ENCODE peak calls at places on chromosomes 2 and 18, in five cellular contexts. One of them, this sample, is unnamed.

GRCh38 chr18:26511339-26512071 is 36.8 kb downstream of the KCTD1 start:
- DNase-seq in coronary artery: no peak
- DNase-seq in cardiac fibroblast: no peak
- DNase-seq in neuronal stem cell: no peak
- DNase-seq in adrenal gland: no peak
- DNase-seq in this sample: no peak

GRCh38 chr2:193847140-193847539 is 1652.4 kb upstream of the TMEFF2 start:
- DNase-seq in coronary artery: no peak
- DNase-seq in adrenal gland: no peak
- DNase-seq in cardiac fibroblast: peak; percentile 94
- DNase-seq in neuronal stem cell: no peak
- DNase-seq in this sample: peak; percentile 47

GRCh38 chr2:153196378-153197058 is 282.0 kb downstream of the RPRM start:
- DNase-seq in cardiac fibroblast: no peak
- DNase-seq in coronary artery: no peak
- DNase-seq in adrenal gland: no peak
- DNase-seq in neuronal stem cell: no peak
- DNase-seq in this sample: no peak

GRCh38 chr2:5981241-5982055 is 289.3 kb downstream of the SOX11 start:
- DNase-seq in coronary artery: no peak
- DNase-seq in cardiac fibroblast: no peak
- DNase-seq in neuronal stem cell: peak; percentile 45
- DNase-seq in adrenal gland: no peak
- DNase-seq in this sample: peak; percentile 13

GRCh38 chr2:20424300-20425290 is 22.3 kb upstream of the RHOB start:
- DNase-seq in adrenal gland: peak; percentile 75
- DNase-seq in neuronal stem cell: no peak
- DNase-seq in coronary artery: peak; percentile 76
- DNase-seq in cardiac fibroblast: peak; percentile 92
- DNase-seq in this sample: peak; percentile 84

GRCh38 chr2:151904807-151905206 is 76.6 kb upstream of the ARL5A start:
- DNase-seq in neuronal stem cell: no peak
- DNase-seq in cardiac fibroblast: no peak
- DNase-seq in adrenal gland: no peak
- DNase-seq in coronary artery: no peak
- DNase-seq in this sample: no peak

GRCh38 chr2:241946306-241947003 is 76.9 kb downstream of the RTP5 start:
- DNase-seq in cardiac fibroblast: no peak
- DNase-seq in adrenal gland: no peak
- DNase-seq in coronary artery: no peak
- DNase-seq in neuronal stem cell: no peak
- DNase-seq in this sample: no peak

GRCh38 chr2:220662415-220662814 is 909.7 kb downstream of the EPHA4 start:
- DNase-seq in coronary artery: no peak
- DNase-seq in neuronal stem cell: no peak
- DNase-seq in adrenal gland: no peak
- DNase-seq in cardiac fibroblast: no peak
- DNase-seq in this sample: no peak

GRCh38 chr2:5706717-5707455 is 14.7 kb downstream of the SOX11 start:
- DNase-seq in cardiac fibroblast: no peak
- DNase-seq in adrenal gland: no peak
- DNase-seq in coronary artery: no peak
- DNase-seq in neuronal stem cell: no peak
- DNase-seq in this sample: no peak

GRCh38 chr18:44917865-44918476 is 237.3 kb downstream of the SETBP1 start:
- DNase-seq in coronary artery: no peak
- DNase-seq in neuronal stem cell: no peak
- DNase-seq in cardiac fibroblast: no peak
- DNase-seq in adrenal gland: no peak
- DNase-seq in this sample: no peak

GRCh38 chr2:237639441-237640220 is 12.2 kb downstream of the LRRFIP1 start:
- DNase-seq in cardiac fibroblast: no peak
- DNase-seq in adrenal gland: peak; percentile 10
- DNase-seq in neuronal stem cell: no peak
- DNase-seq in coronary artery: no peak
- DNase-seq in this sample: no peak

GRCh38 chr2:218399391-218400166 is at the start of gene CTDSP1:
- DNase-seq in coronary artery: peak; percentile 98
- DNase-seq in adrenal gland: peak; percentile 98
- DNase-seq in neuronal stem cell: peak; percentile 91
- DNase-seq in cardiac fibroblast: peak; percentile 98
- DNase-seq in this sample: peak; percentile 99
- H3K4me3 ChIP-seq in coronary artery: peak within 1 kb of the TSS; percentile 88
- H3K4me3 ChIP-seq in adrenal gland: peak within 1 kb of the TSS; percentile 96
- H3K4me3 ChIP-seq in neuronal stem cell: peak within 1 kb of the TSS; percentile 92
- H3K4me3 ChIP-seq in cardiac fibroblast: peak within 1 kb of the TSS; percentile 87
- H3K4me3 ChIP-seq in this sample: peak within 1 kb of the TSS; percentile 98

GRCh38 chr2:235719146-235719942 is 225.5 kb downstream of the AGAP1 start:
- DNase-seq in adrenal gland: no peak
- DNase-seq in cardiac fibroblast: peak; percentile 11
- DNase-seq in coronary artery: no peak
- DNase-seq in neuronal stem cell: no peak
- DNase-seq in this sample: no peak
- H3K4me3 ChIP-seq in adrenal gland: no peak overlapping the region
- H3K4me3 ChIP-seq in cardiac fibroblast: no peak overlapping the region
- H3K4me3 ChIP-seq in coronary artery: no peak overlapping the region
- H3K4me3 ChIP-seq in neuronal stem cell: no peak overlapping the region
- H3K4me3 ChIP-seq in this sample: no peak overlapping the region

DNA sequence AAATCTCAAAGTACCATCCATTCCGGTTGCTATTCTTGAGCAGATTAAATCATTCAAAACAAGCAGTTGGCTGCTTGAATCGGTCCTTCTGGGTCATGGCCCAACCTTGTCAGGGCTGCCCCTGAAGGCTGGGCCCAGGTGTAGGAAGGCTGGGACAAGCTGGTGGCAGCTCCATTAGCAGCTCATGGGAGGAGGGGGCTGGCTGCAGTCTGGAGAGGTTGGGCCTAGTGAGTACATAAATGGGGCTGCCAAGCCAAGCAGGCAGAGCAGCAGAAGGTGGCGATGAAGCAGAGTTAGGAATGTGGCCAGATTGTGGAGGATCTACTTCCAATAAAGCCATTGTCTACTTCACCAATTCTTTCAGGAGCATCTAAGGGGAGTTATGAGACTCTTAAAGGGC is 81.4 kb downstream of the ADCYAP1 start:
- DNase-seq in coronary artery: no peak
- DNase-seq in adrenal gland: no peak
- DNase-seq in cardiac fibroblast: no peak
- DNase-seq in neuronal stem cell: no peak
- DNase-seq in this sample: no peak
- H3K4me3 ChIP-seq in coronary artery: no peak overlapping the region
- H3K4me3 ChIP-seq in adrenal gland: no peak overlapping the region
- H3K4me3 ChIP-seq in cardiac fibroblast: no peak overlapping the region
- H3K4me3 ChIP-seq in neuronal stem cell: no peak overlapping the region
- H3K4me3 ChIP-seq in this sample: no peak overlapping the region

GRCh38 chr2:74740395-74741075 is 86.5 kb downstream of the SEMA4F start:
- DNase-seq in coronary artery: peak; percentile 79
- DNase-seq in adrenal gland: peak; percentile 81
- DNase-seq in cardiac fibroblast: peak; percentile 96
- DNase-seq in neuronal stem cell: no peak
- DNase-seq in this sample: peak; percentile 99
- H3K4me3 ChIP-seq in coronary artery: no peak overlapping the region
- H3K4me3 ChIP-seq in adrenal gland: no peak overlapping the region
- H3K4me3 ChIP-seq in cardiac fibroblast: no peak overlapping the region
- H3K4me3 ChIP-seq in neuronal stem cell: no peak overlapping the region
- H3K4me3 ChIP-seq in this sample: peak overlapping the region; percentile 13

DNA sequence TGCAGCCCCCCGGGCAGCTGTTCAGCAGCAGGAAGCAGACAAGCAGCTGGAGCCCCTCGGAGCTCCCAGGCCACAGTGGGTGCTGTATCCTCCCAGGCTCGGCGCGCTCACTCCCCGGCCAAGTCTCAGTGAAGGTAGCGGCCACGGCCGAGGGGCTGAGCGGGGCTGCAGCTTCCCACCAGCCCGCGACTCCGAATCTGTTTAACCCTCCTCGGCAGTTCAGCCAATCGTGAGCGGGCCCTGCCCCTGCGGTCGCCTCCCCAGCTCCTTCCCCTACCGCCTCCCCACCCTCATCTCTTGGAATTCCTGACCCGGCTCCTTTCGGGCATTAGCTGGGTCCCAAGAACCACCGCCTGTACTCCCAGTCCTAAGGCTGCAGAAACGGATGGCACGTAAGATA is at the start of gene RESP18:
- DNase-seq in adrenal gland: peak; percentile 17
- DNase-seq in neuronal stem cell: no peak
- DNase-seq in coronary artery: no peak
- DNase-seq in cardiac fibroblast: no peak
- DNase-seq in this sample: no peak
- H3K4me3 ChIP-seq in adrenal gland: no peak within 1 kb of the TSS
- H3K4me3 ChIP-seq in neuronal stem cell: no peak within 1 kb of the TSS
- H3K4me3 ChIP-seq in coronary artery: no peak within 1 kb of the TSS
- H3K4me3 ChIP-seq in cardiac fibroblast: no peak within 1 kb of the TSS
- H3K4me3 ChIP-seq in this sample: no peak within 1 kb of the TSS

GRCh38 chr2:69933839-69934613 is 19.1 kb downstream of the MXD1 start:
- DNase-seq in neuronal stem cell: no peak
- DNase-seq in cardiac fibroblast: peak; percentile 96
- DNase-seq in adrenal gland: peak; percentile 60
- DNase-seq in coronary artery: no peak
- DNase-seq in this sample: peak; percentile 94
- H3K4me3 ChIP-seq in neuronal stem cell: no peak overlapping the region
- H3K4me3 ChIP-seq in cardiac fibroblast: no peak overlapping the region
- H3K4me3 ChIP-seq in adrenal gland: no peak overlapping the region
- H3K4me3 ChIP-seq in coronary artery: peak overlapping the region; percentile 4
- H3K4me3 ChIP-seq in this sample: peak overlapping the region; percentile 61

GRCh38 chr2:7744827-7745226 is 827.6 kb downstream of the RNF144A start:
- DNase-seq in coronary artery: no peak
- DNase-seq in cardiac fibroblast: no peak
- DNase-seq in adrenal gland: no peak
- DNase-seq in neuronal stem cell: no peak
- DNase-seq in this sample: peak; percentile 10

GRCh38 chr2:7745369-7745768 is 828.2 kb downstream of the RNF144A start:
- DNase-seq in adrenal gland: peak; percentile 59
- DNase-seq in coronary artery: no peak
- DNase-seq in neuronal stem cell: no peak
- DNase-seq in cardiac fibroblast: no peak
- DNase-seq in this sample: peak; percentile 32

GRCh38 chr2:7738596-7738995 is 821.4 kb downstream of the RNF144A start:
- DNase-seq in neuronal stem cell: no peak
- DNase-seq in cardiac fibroblast: no peak
- DNase-seq in adrenal gland: no peak
- DNase-seq in coronary artery: no peak
- DNase-seq in this sample: peak; percentile 17

GRCh38 chr2:7736646-7737305 is 819.6 kb downstream of the RNF144A start:
- DNase-seq in cardiac fibroblast: peak; percentile 22
- DNase-seq in coronary artery: no peak
- DNase-seq in neuronal stem cell: no peak
- DNase-seq in adrenal gland: no peak
- DNase-seq in this sample: peak; percentile 73

DNA sequence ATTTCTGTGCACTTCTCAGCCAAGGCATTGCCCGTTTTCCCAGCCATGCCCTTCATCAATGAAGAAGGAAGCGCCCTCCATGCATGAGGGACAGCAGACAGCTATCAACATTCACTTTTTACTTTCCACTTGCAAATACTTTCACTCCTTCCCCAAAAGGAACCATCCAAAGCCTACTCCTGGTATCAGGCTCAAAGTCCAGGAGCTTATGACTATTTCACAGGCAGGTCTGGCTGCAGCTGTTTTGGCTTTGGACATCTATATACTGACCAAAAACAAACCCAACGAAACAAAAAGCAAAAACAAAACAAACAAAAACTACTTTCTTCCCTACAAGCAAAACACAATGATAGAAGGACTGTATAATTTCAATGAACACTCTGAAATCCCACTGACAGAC is 825.1 kb downstream of the RNF144A start:
- DNase-seq in adrenal gland: no peak
- DNase-seq in neuronal stem cell: no peak
- DNase-seq in cardiac fibroblast: no peak
- DNase-seq in coronary artery: no peak
- DNase-seq in this sample: no peak
- H3K4me3 ChIP-seq in adrenal gland: no peak overlapping the region
- H3K4me3 ChIP-seq in neuronal stem cell: no peak overlapping the region
- H3K4me3 ChIP-seq in cardiac fibroblast: no peak overlapping the region
- H3K4me3 ChIP-seq in coronary artery: no peak overlapping the region
- H3K4me3 ChIP-seq in this sample: no peak overlapping the region

This sample was measured in GM23248.